ENCODE peak calls at places on chromosomes 13 and 19, in seven cellular contexts. Y, J, U, E, V, F and G are unnamed samples.

GRCh38 chr19:1026189-1027019 is at the start of gene CNN2:
- DNase-seq in E (no peak), J (peak; percentile 68), U (peak; percentile 77), F (no peak), Y (no peak), V (peak; percentile 62), G (peak; percentile 45)

GRCh38 chr13:27177852-27178251 is 6.2 kb upstream of the USP12 start:
- DNase-seq in E (no peak), V (no peak), Y (no peak), F (no peak), J (no peak), U (no peak), G (no peak)

GRCh38 chr19:45160870-45161714 is at the start of gene NKPD1:
- DNase-seq in V (no peak), U (no peak), Y (no peak), J (no peak), E (no peak), F (no peak), G (no peak)

GRCh38 chr19:32976223-32976805 is 4.3 kb downstream of the FAAP24 start:
- DNase-seq in V (peak; percentile 81), F (peak; percentile 10), U (peak; percentile 47), J (peak; percentile 69), Y (peak; percentile 39), E (peak; percentile 48), G (peak; percentile 72)

GRCh38 chr13:37029617-37030016 is 29.0 kb downstream of the EXOSC8 start:
- DNase-seq in U (no peak), E (no peak), V (no peak), Y (no peak), F (no peak), J (no peak), G (no peak)

GRCh38 chr19:3457531-3458228 is 22.6 kb downstream of the SMIM24 start:
- DNase-seq in Y (no peak), E (no peak), F (no peak), V (no peak), J (no peak), U (peak; percentile 38), G (no peak)

GRCh38 chr19:58037927-58038687 is 4.3 kb downstream of the ZSCAN1 start:
- DNase-seq in Y (no peak), U (no peak), E (no peak), J (no peak), F (no peak), V (no peak), G (no peak)

GRCh38 chr19:15109768-15110417 is 2.7 kb downstream of the SYDE1 start:
- DNase-seq in E (no peak), U (no peak), F (no peak), J (no peak), Y (no peak), V (no peak), G (no peak)

GRCh38 chr19:45752639-45753038 is 16.4 kb downstream of the SIX5 start:
- DNase-seq in Y (no peak), F (no peak), U (no peak), E (no peak), V (no peak), J (no peak), G (no peak)